ENCODE peak calls at places on chromosomes 13 and 19, in ten cellular contexts. N is WTC11, O is glutamatergic neuron, R is endothelial cell, G is PC-9, B is breast epithelium, K is progenitor cell of endocrine pancreas, D is AG10803, X is cardiac fibroblast, P is B cell. F is an unnamed sample.

GRCh38 chr19:10831980-10832658 is 3.9 kb downstream of the TMED1 start:
- DNase-seq in N (no peak), O (no peak), R (no peak), G (no peak), B (no peak), K (no peak), D (no peak), X (no peak), P (no peak), F (no peak)

GRCh38 chr19:43966079-43966694 is 15.2 kb downstream of the ZNF221 start:
- DNase-seq in N (no peak), O (no peak), R (no peak), G (no peak), B (no peak), K (no peak), D (no peak), X (peak), P (no peak), F (no peak)

GRCh38 chr13:51425410-51426042 is 27.3 kb downstream of the INTS6 start:
- DNase-seq in N (no peak), O (no peak), R (no peak), G (no peak), B (no peak), K (no peak), D (peak), X (peak), P (no peak), F (no peak)

GRCh38 chr13:104385409-104385808 is 1319.2 kb upstream of the SLC10A2 start:
- DNase-seq in N (no peak), O (no peak), R (no peak), G (peak), B (no peak), K (no peak), D (no peak), X (peak), P (no peak), F (no peak)

GRCh38 chr19:5809469-5809868 is 4.6 kb downstream of the NRTN start:
- DNase-seq in N (no peak), O (no peak), R (no peak), G (no peak), B (no peak), K (no peak), D (no peak), X (no peak), P (no peak), F (no peak)

GRCh38 chr19:4910594-4911273 is 1.4 kb downstream of the UHRF1 start:
- DNase-seq in N (no peak), O (peak), R (no peak), G (peak), B (no peak), K (no peak), D (peak), X (peak), P (peak), F (no peak)

GRCh38 chr19:53237114-53237777 is 17.4 kb downstream of the ZNF677 start:
- DNase-seq in N (no peak), O (no peak), R (no peak), G (no peak), B (no peak), K (no peak), D (no peak), X (no peak), P (no peak), F (no peak)

GRCh38 chr19:34232566-34233481 is 21.5 kb upstream of the GARRE1 start:
- DNase-seq in N (no peak), O (no peak), R (no peak), G (peak), B (peak), K (no peak), D (peak), X (peak), P (no peak), F (peak)

GRCh38 chr19:13026478-13026999 is 31.3 kb downstream of the NFIX start:
- DNase-seq in N (no peak), O (no peak), R (no peak), G (no peak), B (no peak), K (no peak), D (peak), X (peak), P (no peak), F (no peak)

GRCh38 chr13:92143766-92144165 is 745.3 kb downstream of the GPC5 start:
- DNase-seq in N (no peak), O (no peak), R (no peak), G (no peak), B (no peak), K (no peak), D (no peak), X (no peak), P (no peak), F (no peak)

GRCh38 chr19:17755977-17756670 is 4.8 kb downstream of the FCHO1 start:
- DNase-seq in N (peak), O (peak), R (peak), G (no peak), B (no peak), K (peak), D (no peak), X (peak), P (peak), F (peak)

GRCh38 chr19:19425170-19425875 is 19.8 kb downstream of the GATAD2A start:
- DNase-seq in N (no peak), O (no peak), R (no peak), G (no peak), B (no peak), K (no peak), D (no peak), X (no peak), P (no peak), F (no peak)

GRCh38 chr19:14475251-14476073 is at the start of gene PTGER1:
- DNase-seq in N (peak), O (peak), R (peak), G (peak), B (no peak), K (no peak), D (no peak), X (peak), P (peak), F (peak)

GRCh38 chr19:28972144-28972543 is 240.8 kb downstream of the UQCRFS1 start:
- DNase-seq in N (no peak), O (no peak), R (no peak), G (no peak), B (no peak), K (no peak), D (no peak), X (no peak), P (no peak), F (no peak)

GRCh38 chr19:28981994-28982393 is 231.0 kb downstream of the UQCRFS1 start:
- DNase-seq in N (no peak), O (no peak), R (no peak), G (no peak), B (no peak), K (no peak), D (no peak), X (no peak), P (no peak), F (no peak)

GRCh38 chr19:28980236-28980868 is 232.6 kb downstream of the UQCRFS1 start:
- DNase-seq in N (peak), O (no peak), R (no peak), G (no peak), B (no peak), K (no peak), D (peak), X (peak), P (no peak), F (no peak)

GRCh38 chr19:28977826-28978225 is 235.1 kb downstream of the UQCRFS1 start:
- DNase-seq in N (peak), O (peak), R (peak), G (no peak), B (no peak), K (no peak), D (no peak), X (no peak), P (no peak), F (no peak)
- TF ChIP-seq CTCF in N (peak), O (peak), R (peak), G (peak), B (no peak), K (peak), D (peak), X (peak), P (no peak), F (no peak)

GRCh38 chr13:80989241-80989640 is 648.3 kb upstream of the SPRY2 start:
- DNase-seq in N (no peak), O (no peak), R (no peak), G (no peak), B (no peak), K (no peak), D (no peak), X (no peak), P (no peak), F (no peak)

GRCh38 chr13:80989770-80990169 is 648.8 kb upstream of the SPRY2 start:
- DNase-seq in N (no peak), O (no peak), R (no peak), G (no peak), B (no peak), K (no peak), D (no peak), X (no peak), P (no peak), F (no peak)

GRCh38 chr13:80988752-80989151 is 647.8 kb upstream of the SPRY2 start:
- DNase-seq in N (no peak), O (no peak), R (no peak), G (no peak), B (no peak), K (no peak), D (no peak), X (no peak), P (no peak), F (no peak)
- TF ChIP-seq CTCF in N (no peak), O (no peak), R (no peak), G (no peak), B (no peak), K (no peak), D (no peak), X (no peak), P (no peak), F (no peak)

GRCh38 chr13:80923907-80924306 is 583.0 kb upstream of the SPRY2 start:
- DNase-seq in N (peak), O (no peak), R (no peak), G (no peak), B (no peak), K (no peak), D (no peak), X (peak), P (no peak), F (no peak)
- TF ChIP-seq CTCF in N (no peak), O (no peak), R (no peak), G (no peak), B (no peak), K (no peak), D (no peak), X (no peak), P (no peak), F (peak)

GRCh38 chr13:49495783-49496762 is at the start of gene PHF11:
- DNase-seq in N (peak), O (peak), R (peak), G (peak), B (peak), K (peak), D (peak), X (peak), P (peak), F (peak)
- TF ChIP-seq CTCF in N (no peak), O (no peak), R (peak), G (no peak), B (no peak), K (peak), D (no peak), X (no peak), P (no peak), F (no peak)

DNA sequence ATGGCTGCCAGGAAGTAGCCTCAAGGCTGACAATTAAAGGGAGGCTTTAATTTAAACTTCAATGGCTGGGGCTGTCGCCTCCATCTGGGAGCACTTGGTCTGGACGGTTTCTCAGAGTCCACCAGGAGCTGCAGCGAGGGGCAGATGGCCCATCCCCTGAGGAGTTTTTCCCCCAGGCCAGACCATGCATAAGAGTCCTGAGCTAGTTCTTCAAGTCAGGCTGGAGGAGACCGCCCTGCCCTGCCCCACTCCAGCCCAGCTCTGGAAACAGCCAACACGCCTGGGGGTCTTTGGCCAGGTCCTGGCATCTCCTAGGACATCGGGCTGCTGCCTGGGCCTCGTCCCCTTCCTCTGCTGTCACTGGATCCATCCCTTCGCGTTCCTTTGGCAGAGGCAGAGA is 5.3 kb upstream of the ACTN4 start:
- DNase-seq in N (no peak), O (peak), R (no peak), G (no peak), B (no peak), K (no peak), D (no peak), X (no peak), P (no peak), F (no peak)
- TF ChIP-seq CTCF in N (no peak), O (no peak), R (no peak), G (no peak), B (no peak), K (no peak), D (no peak), X (no peak), P (no peak), F (no peak)

GRCh38 chr19:45079063-45079910 is at the start of gene GEMIN7:
- DNase-seq in N (peak), O (peak), R (peak), G (peak), B (peak), K (peak), D (peak), X (peak), P (peak), F (peak)
- TF ChIP-seq CTCF in N (no peak), O (no peak), R (no peak), G (no peak), B (no peak), K (peak), D (no peak), X (no peak), P (peak), F (peak)

F was measured in GM10248.